ENCODE peak calls at places on chromosomes 5 and 9, in nine cellular contexts. Y is activated CD8-positive, alpha-beta memory T cell treated with anti-CD3 and anti-CD28 coated beads for 48 hours; X is hypothalamus; T is GM03348; F is endothelial cell; Q is islet precursor cell; B is HS-5; O is SK-MEL-5; H is stimulated activated CD8-positive, alpha-beta memory T cell treated with anti-CD3 and anti-CD28 coated beads, Interleukin-15, amount 100 ng/mL, for 24 hours. R is an unnamed sample.
A peak's percentile ranks its signal among the peaks of the same experiment; 100 is the strongest.

GRCh38 chr5:56588636-56589485 is 226.5 kb upstream of the MAP3K1 start:
- DNase-seq in Y (no peak), X (no peak), T (no peak), F (peak; percentile 19), Q (no peak), B (no peak), O (no peak), H (no peak), R (no peak)

GRCh38 chr9:88339322-88339721 is 48.9 kb upstream of the SPIN1 start:
- DNase-seq in Y (no peak), X (no peak), T (no peak), F (no peak), Q (no peak), B (no peak), O (peak; percentile 15), H (no peak), R (no peak)

GRCh38 chr5:66239034-66239433 is 94.9 kb downstream of the SREK1 start:
- DNase-seq in Y (no peak), X (no peak), T (no peak), F (no peak), Q (no peak), B (no peak), O (peak; percentile 67), H (no peak), R (no peak)

GRCh38 chr9:16784002-16784401 is 86.5 kb downstream of the BNC2 start:
- DNase-seq in Y (no peak), X (no peak), T (no peak), F (no peak), Q (no peak), B (no peak), O (no peak), H (no peak), R (no peak)

GRCh38 chr5:38651806-38652205 is 95.4 kb upstream of the LIFR start:
- DNase-seq in Y (no peak), X (no peak), T (no peak), F (no peak), Q (no peak), B (no peak), O (no peak), H (no peak), R (no peak)

GRCh38 chr9:4902135-4902475 is 83.0 kb upstream of the JAK2 start:
- DNase-seq in Y (no peak), X (no peak), T (no peak), F (no peak), Q (no peak), B (no peak), O (no peak), H (no peak), R (no peak)

GRCh38 chr5:157610990-157611389 is 35.4 kb upstream of the ADAM19 start:
- DNase-seq in Y (no peak), X (no peak), T (no peak), F (no peak), Q (no peak), B (no peak), O (no peak), H (no peak), R (no peak)

GRCh38 chr5:34552129-34552528 is 104.0 kb upstream of the RAI14 start:
- DNase-seq in Y (no peak), X (no peak), T (peak; percentile 42), F (no peak), Q (no peak), B (no peak), O (no peak), H (no peak), R (no peak)

GRCh38 chr5:127051591-127051990 is 21.2 kb upstream of the MARCHF3 start:
- DNase-seq in Y (no peak), X (no peak), T (no peak), F (no peak), Q (no peak), B (no peak), O (no peak), H (no peak), R (no peak)

GRCh38 chr9:98214811-98215210 is 22.4 kb upstream of the CORO2A start:
- DNase-seq in Y (no peak), X (no peak), T (no peak), F (no peak), Q (no peak), B (no peak), O (no peak), H (no peak), R (no peak)

GRCh38 chr5:81202652-81203051 is 30.5 kb upstream of the CKMT2 start:
- DNase-seq in Y (no peak), X (no peak), T (no peak), F (no peak), Q (no peak), B (no peak), O (no peak), H (no peak), R (no peak)